ENCODE peak calls at places on chromosomes 1 and 21, in eight cellular contexts. P, V, A, Y, S, M, X and H are unnamed samples.

GRCh38 chr1:162973381-162973795 is 95.8 kb upstream of the RGS4 start:
- DNase-seq in P (no peak), V (no peak), A (no peak), Y (peak; percentile 96), S (peak; percentile 56), M (no peak), X (peak; percentile 87), H (no peak)

GRCh38 chr1:156150107-156151000 is 3.0 kb upstream of the SEMA4A start:
- DNase-seq in P (no peak), V (no peak), A (no peak), Y (no peak), S (no peak), M (no peak), X (no peak), H (no peak)

GRCh38 chr1:215777370-215777925 is 210.3 kb downstream of the KCTD3 start:
- DNase-seq in P (no peak), V (no peak), A (no peak), Y (peak; percentile 11), S (no peak), M (no peak), X (peak; percentile 34), H (no peak)

GRCh38 chr1:119373465-119373864 is 4.9 kb downstream of the HAO2 start:
- DNase-seq in P (no peak), V (no peak), A (no peak), Y (peak; percentile 41), S (peak; percentile 78), M (no peak), X (peak; percentile 10), H (no peak)

GRCh38 chr1:50724626-50725286 is 235.3 kb downstream of the FAF1 start:
- DNase-seq in P (no peak), V (no peak), A (no peak), Y (no peak), S (no peak), M (no peak), X (no peak), H (no peak)

GRCh38 chr1:33471416-33471815 is 1.0 kb upstream of the ZSCAN20 start:
- DNase-seq in P (no peak), V (no peak), A (no peak), Y (no peak), S (no peak), M (no peak), X (no peak), H (no peak)

GRCh38 chr21:33069994-33070811 is at the start of gene OLIG1:
- DNase-seq in P (no peak), V (peak; percentile 18), A (no peak), Y (peak; percentile 44), S (peak; percentile 56), M (peak; percentile 65), X (peak; percentile 3), H (peak; percentile 22)

GRCh38 chr1:78737241-78737640 is 87.6 kb downstream of the IFI44 start:
- DNase-seq in P (no peak), V (no peak), A (no peak), Y (no peak), S (no peak), M (no peak), X (no peak), H (no peak)

GRCh38 chr1:32311709-32312393 is 20.0 kb downstream of the HDAC1 start:
- DNase-seq in P (no peak), V (no peak), A (no peak), Y (no peak), S (no peak), M (no peak), X (no peak), H (no peak)

GRCh38 chr1:246564839-246565750 is 966 bp downstream of the TFB2M start:
- DNase-seq in P (no peak), V (no peak), A (no peak), Y (no peak), S (peak; percentile 45), M (no peak), X (no peak), H (no peak)

GRCh38 chr1:244353572-244354091 is 98.1 kb downstream of the ADSS2 start:
- DNase-seq in P (peak; percentile 16), V (no peak), A (peak; percentile 18), Y (peak; percentile 95), S (peak; percentile 95), M (peak; percentile 68), X (peak; percentile 89), H (peak; percentile 80)

GRCh38 chr1:209621329-209621728 is 30.9 kb downstream of the LAMB3 start:
- DNase-seq in P (no peak), V (no peak), A (no peak), Y (no peak), S (no peak), M (no peak), X (no peak), H (peak; percentile 78)

GRCh38 chr1:115674011-115674410 is 32.2 kb downstream of the VANGL1 start:
- DNase-seq in P (no peak), V (no peak), A (no peak), Y (no peak), S (no peak), M (no peak), X (no peak), H (no peak)

GRCh38 chr1:35031103-35031452 is 667 bp downstream of the ZMYM6 start:
- DNase-seq in P (no peak), V (peak; percentile 54), A (peak; percentile 24), Y (peak; percentile 60), S (peak; percentile 38), M (no peak), X (peak; percentile 68), H (peak; percentile 44)

GRCh38 chr1:179599623-179600249 is 8.1 kb downstream of the TDRD5 start:
- DNase-seq in P (no peak), V (no peak), A (no peak), Y (peak; percentile 19), S (peak; percentile 71), M (no peak), X (peak; percentile 43), H (peak; percentile 64)

GRCh38 chr1:10529096-10529495 is 54.3 kb downstream of the PEX14 start:
- DNase-seq in P (no peak), V (no peak), A (no peak), Y (peak; percentile 46), S (no peak), M (no peak), X (no peak), H (no peak)

GRCh38 chr1:155081472-155082300 is 3.0 kb downstream of the EFNA3 start:
- DNase-seq in P (no peak), V (peak; percentile 43), A (no peak), Y (no peak), S (peak; percentile 33), M (no peak), X (no peak), H (peak; percentile 63)

GRCh38 chr1:7389786-7390603 is 381.1 kb upstream of the VAMP3 start:
- DNase-seq in P (no peak), V (no peak), A (no peak), Y (peak; percentile 47), S (peak; percentile 72), M (no peak), X (no peak), H (peak; percentile 13)

GRCh38 chr21:36708512-36709029 is 9.7 kb downstream of the SIM2 start:
- DNase-seq in P (no peak), V (no peak), A (no peak), Y (no peak), S (no peak), M (no peak), X (no peak), H (no peak)

GRCh38 chr1:72936151-72936740 is 653.9 kb upstream of the NEGR1 start:
- DNase-seq in P (no peak), V (no peak), A (no peak), Y (peak; percentile 49), S (peak; percentile 86), M (no peak), X (peak; percentile 32), H (no peak)

GRCh38 chr1:154886281-154887036 is 16.4 kb upstream of the KCNN3 start:
- DNase-seq in P (no peak), V (no peak), A (no peak), Y (no peak), S (no peak), M (no peak), X (no peak), H (no peak)

DNA sequence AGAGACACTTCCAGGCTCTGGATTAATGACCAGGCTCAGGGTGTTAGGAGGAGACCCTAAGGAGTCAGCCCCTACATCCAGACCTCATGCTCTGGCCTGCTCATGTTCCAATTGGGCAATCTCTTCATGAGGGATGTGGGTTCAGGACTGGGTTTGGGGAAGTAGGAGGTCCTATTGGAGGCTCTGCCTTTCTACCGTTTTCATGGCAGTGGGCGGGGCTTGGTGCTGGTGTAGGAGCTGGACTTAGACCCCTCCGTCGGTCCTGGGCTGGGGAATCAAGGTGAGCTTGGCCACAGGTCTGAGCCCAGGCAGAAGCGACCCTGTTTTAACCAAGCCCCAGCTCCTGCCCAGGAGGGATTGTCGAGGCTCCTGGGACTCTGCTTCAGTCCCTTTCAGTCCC is 123.4 kb downstream of the PRDM16 start:
- DNase-seq in P (no peak), V (no peak), A (no peak), Y (no peak), S (no peak), M (no peak), X (no peak), H (peak; percentile 39)
- H3K4me1 ChIP-seq in P (no peaks in the 10 kb centered on the region), V (no peaks in the 10 kb centered on the region), A (peaks cover 3% of the 10 kb centered on the region), Y (no peaks in the 10 kb centered on the region), S (no peaks in the 10 kb centered on the region), M (no peaks in the 10 kb centered on the region), X (peaks cover 8% of the 10 kb centered on the region), H (no peaks in the 10 kb centered on the region)

GRCh38 chr1:24928631-24929090 is 1.4 kb downstream of the RUNX3 start:
- DNase-seq in P (no peak), V (peak; percentile 68), A (no peak), Y (no peak), S (peak; percentile 13), M (no peak), X (peak; percentile 10), H (no peak)
- H3K4me1 ChIP-seq in P (peaks cover 31% of the 10 kb centered on the region), V (peaks cover 67% of the 10 kb centered on the region), A (peaks cover 12% of the 10 kb centered on the region), Y (peaks cover 2% of the 10 kb centered on the region), S (no peaks in the 10 kb centered on the region), M (no peaks in the 10 kb centered on the region), X (no peaks in the 10 kb centered on the region), H (peaks cover 17% of the 10 kb centered on the region)

DNA sequence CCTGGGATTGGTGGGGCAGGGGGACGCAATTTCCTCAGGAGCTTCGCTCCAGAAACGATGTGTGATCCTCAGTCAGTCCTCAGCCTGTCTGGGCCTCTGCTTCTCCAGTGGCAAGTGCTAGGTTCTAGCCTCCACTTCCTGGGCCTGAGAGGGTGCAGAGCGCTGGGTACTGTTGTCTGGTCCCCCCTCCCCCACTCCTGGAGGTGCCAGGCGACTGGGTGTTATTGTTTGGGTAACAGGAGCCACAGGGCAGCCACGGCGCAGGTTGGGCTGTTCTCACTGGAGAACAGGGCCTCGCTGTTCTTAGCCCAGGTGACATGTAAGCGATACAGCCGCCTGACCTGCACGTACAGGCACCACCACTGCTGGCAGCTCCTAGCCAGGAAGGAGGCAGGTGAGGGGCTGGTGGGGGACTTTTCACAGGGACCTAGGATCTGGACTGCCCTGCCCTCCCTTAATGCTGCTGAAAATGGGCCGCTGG is 2.1 kb downstream of the RPS6KA1 start:
- DNase-seq in P (no peak), V (no peak), A (no peak), Y (no peak), S (no peak), M (no peak), X (no peak), H (peak; percentile 65)
- H3K4me1 ChIP-seq in P (peaks cover 22% of the 10 kb centered on the region), V (peaks cover 38% of the 10 kb centered on the region), A (no peaks in the 10 kb centered on the region), Y (no peaks in the 10 kb centered on the region), S (peaks cover 22% of the 10 kb centered on the region), M (no peaks in the 10 kb centered on the region), X (peaks cover 4% of the 10 kb centered on the region), H (peaks cover 16% of the 10 kb centered on the region)

DNA sequence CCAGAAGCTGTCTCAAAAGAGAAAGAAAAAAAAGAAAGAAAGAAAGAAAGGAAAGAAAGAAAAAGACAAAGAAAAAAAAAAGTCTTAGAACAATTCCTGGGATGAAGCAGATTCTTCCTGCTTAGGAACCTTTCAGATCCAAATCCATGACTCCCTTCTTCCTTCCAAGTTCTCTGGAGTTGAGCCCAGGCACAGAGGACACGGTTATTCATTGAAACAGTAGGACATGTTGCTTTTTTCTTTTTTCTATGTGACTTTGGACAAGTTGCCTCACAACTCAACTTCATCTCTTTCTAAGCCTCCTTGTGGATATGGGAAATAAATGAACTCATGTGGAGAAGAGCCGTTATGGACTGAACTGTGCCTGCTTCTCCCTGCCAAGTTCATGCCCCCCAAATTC is 14.7 kb upstream of the TNFRSF8 start:
- DNase-seq in P (no peak), V (no peak), A (no peak), Y (no peak), S (no peak), M (no peak), X (no peak), H (no peak)
- H3K4me1 ChIP-seq in P (peaks cover 7% of the 10 kb centered on the region), V (peaks cover 14% of the 10 kb centered on the region), A (peaks cover 18% of the 10 kb centered on the region), Y (peaks cover 4% of the 10 kb centered on the region), S (peaks cover 10% of the 10 kb centered on the region), M (no peaks in the 10 kb centered on the region), X (peaks cover 24% of the 10 kb centered on the region), H (no peaks in the 10 kb centered on the region)